ENCODE peak calls at places on chromosomes 1 and 21, in eight cellular contexts. X is fibroblast of the aortic adventitia, Y is left ventricle myocardium inferior, C is GM12865, I is uterus, D is neural crest cell, A is heart right ventricle, S is cardiac fibroblast. G is an unnamed sample.
A peak's percentile ranks its signal among the peaks of the same experiment; 100 is the strongest.

GRCh38 chr1:226558293-226558692 is 9.7 kb downstream of the STUM start:
- DNase-seq in A (no peak), S (no peak), D (no peak), X (no peak), C (no peak), Y (no peak), I (no peak), G (no peak)

GRCh38 chr1:26413031-26413430 is 2.4 kb downstream of the LIN28A start:
- DNase-seq in S (no peak), I (no peak), C (no peak), X (no peak), Y (no peak), D (no peak), A (no peak), G (no peak)

GRCh38 chr1:218982482-218982881 is 191.2 kb upstream of the LYPLAL1 start:
- DNase-seq in A (no peak), D (no peak), I (no peak), Y (no peak), S (no peak), X (no peak), C (no peak), G (no peak)

GRCh38 chr1:217506878-217507277 is 124.0 kb downstream of the GPATCH2 start:
- DNase-seq in S (peak; percentile 49), D (no peak), Y (no peak), C (no peak), A (no peak), X (no peak), I (no peak), G (peak; percentile 28)

GRCh38 chr1:36096500-36097412 is 8.1 kb downstream of the ADPRS start:
- DNase-seq in A (no peak), X (no peak), Y (no peak), C (no peak), D (no peak), I (no peak), S (no peak), G (peak; percentile 23)

GRCh38 chr1:162158624-162159271 is 89.3 kb downstream of the NOS1AP start:
- DNase-seq in I (no peak), A (no peak), S (no peak), D (no peak), Y (no peak), X (no peak), C (no peak), G (no peak)

GRCh38 chr21:16572032-16572431 is 842.2 kb downstream of the USP25 start:
- DNase-seq in A (no peak), X (peak; percentile 25), C (no peak), I (no peak), Y (no peak), S (peak; percentile 56), D (no peak), G (peak; percentile 51)

GRCh38 chr1:66197785-66198184 is 336.2 kb upstream of the SGIP1 start:
- DNase-seq in A (no peak), C (no peak), D (no peak), X (no peak), S (no peak), I (no peak), Y (no peak), G (no peak)

GRCh38 chr1:229972600-229973296 is 94.3 kb upstream of the GALNT2 start:
- DNase-seq in C (peak; percentile 37), X (no peak), D (no peak), I (no peak), S (no peak), Y (no peak), A (no peak), G (no peak)

GRCh38 chr1:209884249-209884648 is 53.8 kb upstream of the SYT14 start:
- DNase-seq in I (no peak), Y (no peak), D (no peak), A (no peak), C (no peak), X (peak; percentile 46), S (peak; percentile 78), G (peak; percentile 38)

GRCh38 chr1:154730251-154730650 is 122.3 kb upstream of the ADAR start:
- DNase-seq in I (no peak), X (peak; percentile 53), Y (no peak), D (no peak), A (no peak), C (no peak), S (peak; percentile 75), G (peak; percentile 55)

GRCh38 chr1:221711156-221711577 is 30.7 kb downstream of the DUSP10 start:
- DNase-seq in C (no peak), I (no peak), D (no peak), A (no peak), S (no peak), X (no peak), Y (no peak), G (no peak)

GRCh38 chr1:160837558-160838205 is 25.0 kb downstream of the CD244 start:
- DNase-seq in S (no peak), X (no peak), I (no peak), A (peak; percentile 40), Y (peak; percentile 23), C (peak; percentile 94), D (no peak), G (peak; percentile 57)

GRCh38 chr1:235613617-235614016 is 36.0 kb downstream of the GNG4 start:
- DNase-seq in I (no peak), X (no peak), Y (no peak), C (no peak), D (no peak), S (no peak), A (no peak), G (no peak)

GRCh38 chr1:34369701-34370455 is 193.2 kb downstream of the C1orf94 start:
- DNase-seq in I (no peak), C (no peak), D (no peak), X (no peak), S (no peak), Y (no peak), A (no peak), G (no peak)

GRCh38 chr1:152347116-152347728 is 12.6 kb downstream of the FLG2 start:
- DNase-seq in C (peak; percentile 69), I (no peak), D (peak; percentile 3), Y (no peak), X (peak; percentile 72), A (no peak), S (peak; percentile 80), G (peak; percentile 59)
- TF ChIP-seq CTCF in C (peak; percentile 87), I (peak; percentile 56), D (peak; percentile 61), Y (peak; percentile 80), X (peak; percentile 96), A (peak; percentile 89), S (peak; percentile 92), G (peak; percentile 96)

DNA sequence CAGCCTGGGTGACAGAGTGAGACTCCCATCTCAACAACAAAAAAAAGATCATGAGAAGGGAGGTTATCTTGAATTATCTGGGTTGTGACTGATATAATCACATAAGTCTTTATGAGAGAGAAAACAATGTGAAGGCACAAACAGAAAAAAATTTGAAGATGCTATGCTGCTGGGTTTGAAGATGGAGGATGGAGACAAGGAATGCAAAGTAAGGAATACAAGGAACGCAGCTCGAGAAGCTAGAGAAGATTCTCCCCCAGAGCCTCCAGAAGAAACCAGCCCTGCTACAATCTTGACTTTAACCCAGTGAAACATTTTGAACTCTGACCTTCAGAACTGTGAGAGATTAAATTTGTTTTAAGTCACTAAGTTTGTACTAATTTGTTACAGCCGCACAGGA is 15.1 kb downstream of the EVI5 start:
- DNase-seq in D (no peak), Y (no peak), C (no peak), A (no peak), I (no peak), S (no peak), X (no peak), G (no peak)
- TF ChIP-seq CTCF in D (no peak), Y (no peak), C (no peak), A (no peak), I (no peak), S (no peak), X (no peak), G (no peak)

GRCh38 chr1:55443175-55443933 is 228.2 kb upstream of the USP24 start:
- DNase-seq in X (peak; percentile 100), Y (peak; percentile 72), I (peak; percentile 81), C (no peak), A (peak; percentile 44), S (peak; percentile 100), D (no peak), G (peak; percentile 98)
- TF ChIP-seq CTCF in X (no peak), Y (no peak), I (no peak), C (no peak), A (no peak), S (no peak), D (no peak), G (peak; percentile 48)

DNA sequence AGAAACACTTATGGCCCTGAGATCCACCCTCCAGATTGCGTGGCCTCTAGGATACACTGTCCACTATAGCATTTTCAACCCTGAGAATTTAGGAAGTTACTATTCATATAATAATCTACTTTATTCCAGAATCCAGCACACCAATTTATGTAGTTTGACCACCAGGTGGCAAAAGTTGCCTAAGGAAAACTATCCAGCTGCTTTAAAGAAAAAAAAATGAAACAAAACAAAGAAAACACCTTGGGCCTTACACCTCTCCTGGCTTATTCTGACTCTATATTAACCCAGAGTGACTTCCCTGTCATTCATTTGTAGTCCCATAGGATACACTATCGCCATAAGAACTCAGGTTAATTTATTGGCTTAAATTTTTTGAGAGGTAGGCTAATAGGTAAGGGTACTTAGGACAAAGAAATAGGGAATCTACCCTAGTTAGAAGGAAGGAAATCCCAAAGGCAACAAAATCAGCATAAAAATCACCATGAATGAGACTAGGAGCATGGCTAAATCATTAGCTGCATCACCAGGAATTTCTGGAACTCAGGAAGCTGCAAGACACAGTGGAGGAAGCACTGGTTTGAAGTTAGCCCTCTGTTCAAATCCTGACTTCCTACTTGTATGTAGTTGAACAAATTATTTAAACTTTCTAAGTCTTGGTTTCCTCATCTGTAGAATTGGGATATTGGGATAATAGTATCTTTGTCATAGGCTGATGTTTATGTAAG is 107.5 kb downstream of the SPAG17 start:
- DNase-seq in Y (no peak), D (no peak), X (peak; percentile 69), S (peak; percentile 58), I (no peak), A (no peak), C (peak; percentile 24), G (peak; percentile 23)
- TF ChIP-seq CTCF in Y (peak; percentile 41), D (peak; percentile 75), X (peak; percentile 57), S (peak; percentile 54), I (peak; percentile 4), A (peak; percentile 29), C (peak; percentile 8), G (peak; percentile 89)

GRCh38 chr1:3066250-3066711 is 2.7 kb upstream of the PRDM16 start:
- DNase-seq in S (peak; percentile 22), I (peak; percentile 18), Y (peak; percentile 67), A (peak; percentile 71), X (no peak), C (no peak), D (peak; percentile 64), G (peak; percentile 3)
- TF ChIP-seq CTCF in S (peak; percentile 29), I (peak; percentile 31), Y (peak; percentile 71), A (peak; percentile 53), X (no peak), C (no peak), D (peak; percentile 66), G (peak; percentile 66)

G was measured in HFFc6.